ENCODE peak calls at places on chromosomes 16 and 17, in seven cellular contexts. One of them, this sample, is unnamed.

GRCh38 chr16:3187798-3188674 is at the start of gene OR1F1:
- DNase-seq in IMR-90: peak; percentile 80
- DNase-seq in ascending aorta: no peak
- DNase-seq in H9: peak; percentile 76
- DNase-seq in choroid plexus epithelial cell: peak; percentile 53
- DNase-seq in HL-60: no peak
- DNase-seq in astrocyte: peak; percentile 62
- DNase-seq in this sample: no peak

GRCh38 chr17:80663783-80664206 is 119.2 kb downstream of the RPTOR start:
- DNase-seq in HL-60: no peak
- DNase-seq in choroid plexus epithelial cell: no peak
- DNase-seq in ascending aorta: no peak
- DNase-seq in IMR-90: peak; percentile 84
- DNase-seq in astrocyte: peak; percentile 39
- DNase-seq in H9: no peak
- DNase-seq in this sample: no peak

GRCh38 chr17:39674702-39675389 is 6.6 kb downstream of the PNMT start:
- DNase-seq in choroid plexus epithelial cell: peak; percentile 40
- DNase-seq in astrocyte: no peak
- DNase-seq in ascending aorta: no peak
- DNase-seq in HL-60: no peak
- DNase-seq in IMR-90: no peak
- DNase-seq in H9: peak; percentile 58
- DNase-seq in this sample: no peak

GRCh38 chr17:34620458-34620857 is 41.1 kb downstream of the TMEM132E start:
- DNase-seq in H9: no peak
- DNase-seq in HL-60: no peak
- DNase-seq in ascending aorta: no peak
- DNase-seq in IMR-90: no peak
- DNase-seq in choroid plexus epithelial cell: no peak
- DNase-seq in astrocyte: no peak
- DNase-seq in this sample: no peak

GRCh38 chr16:52456368-52456767 is 90.6 kb downstream of the TOX3 start:
- DNase-seq in IMR-90: no peak
- DNase-seq in H9: no peak
- DNase-seq in ascending aorta: no peak
- DNase-seq in HL-60: no peak
- DNase-seq in choroid plexus epithelial cell: no peak
- DNase-seq in astrocyte: no peak
- DNase-seq in this sample: no peak

GRCh38 chr17:78759203-78759968 is 22.7 kb downstream of the CYTH1 start:
- DNase-seq in astrocyte: peak; percentile 72
- DNase-seq in IMR-90: peak; percentile 43
- DNase-seq in ascending aorta: no peak
- DNase-seq in H9: no peak
- DNase-seq in choroid plexus epithelial cell: peak; percentile 92
- DNase-seq in HL-60: peak; percentile 93
- DNase-seq in this sample: no peak

GRCh38 chr16:17529982-17530760 is 59.4 kb upstream of the XYLT1 start:
- DNase-seq in HL-60: no peak
- DNase-seq in IMR-90: no peak
- DNase-seq in H9: no peak
- DNase-seq in ascending aorta: no peak
- DNase-seq in choroid plexus epithelial cell: no peak
- DNase-seq in astrocyte: no peak
- DNase-seq in this sample: no peak

GRCh38 chr16:66391726-66392670 is 25.5 kb downstream of the CDH5 start:
- DNase-seq in ascending aorta: peak; percentile 56
- DNase-seq in IMR-90: no peak
- DNase-seq in HL-60: no peak
- DNase-seq in astrocyte: no peak
- DNase-seq in choroid plexus epithelial cell: no peak
- DNase-seq in H9: peak; percentile 20
- DNase-seq in this sample: no peak

GRCh38 chr17:37176683-37177082 is 199.1 kb upstream of the C17orf78 start:
- DNase-seq in IMR-90: peak; percentile 55
- DNase-seq in astrocyte: peak; percentile 57
- DNase-seq in H9: no peak
- DNase-seq in choroid plexus epithelial cell: peak; percentile 44
- DNase-seq in ascending aorta: no peak
- DNase-seq in HL-60: no peak
- DNase-seq in this sample: no peak

GRCh38 chr17:74419862-74420492 is 11.9 kb upstream of the GPRC5C start:
- DNase-seq in H9: no peak
- DNase-seq in HL-60: no peak
- DNase-seq in astrocyte: no peak
- DNase-seq in choroid plexus epithelial cell: no peak
- DNase-seq in ascending aorta: no peak
- DNase-seq in IMR-90: no peak
- DNase-seq in this sample: no peak

GRCh38 chr17:51147641-51148040 is 5.7 kb upstream of the NME1 start:
- DNase-seq in HL-60: no peak
- DNase-seq in ascending aorta: no peak
- DNase-seq in choroid plexus epithelial cell: no peak
- DNase-seq in astrocyte: no peak
- DNase-seq in H9: no peak
- DNase-seq in IMR-90: peak; percentile 56
- DNase-seq in this sample: no peak

GRCh38 chr17:52030096-52030495 is 128.4 kb downstream of the CA10 start:
- DNase-seq in HL-60: no peak
- DNase-seq in choroid plexus epithelial cell: no peak
- DNase-seq in H9: no peak
- DNase-seq in IMR-90: no peak
- DNase-seq in ascending aorta: no peak
- DNase-seq in astrocyte: no peak
- DNase-seq in this sample: no peak

GRCh38 chr17:34178047-34178446 is 77.0 kb upstream of the CCL2 start:
- DNase-seq in IMR-90: peak; percentile 21
- DNase-seq in astrocyte: peak; percentile 10
- DNase-seq in ascending aorta: no peak
- DNase-seq in H9: peak; percentile 87
- DNase-seq in choroid plexus epithelial cell: no peak
- DNase-seq in HL-60: no peak
- DNase-seq in this sample: no peak

GRCh38 chr16:80710918-80711317 is 93.5 kb downstream of the CDYL2 start:
- DNase-seq in H9: no peak
- DNase-seq in choroid plexus epithelial cell: no peak
- DNase-seq in HL-60: no peak
- DNase-seq in IMR-90: no peak
- DNase-seq in astrocyte: no peak
- DNase-seq in ascending aorta: no peak
- DNase-seq in this sample: no peak

GRCh38 chr17:44314869-44315661 is 6.7 kb downstream of the RUNDC3A start:
- DNase-seq in IMR-90: no peak
- DNase-seq in ascending aorta: no peak
- DNase-seq in choroid plexus epithelial cell: no peak
- DNase-seq in H9: peak; percentile 88
- DNase-seq in astrocyte: no peak
- DNase-seq in HL-60: peak; percentile 23
- DNase-seq in this sample: no peak

GRCh38 chr16:21326459-21326858 is 48.4 kb upstream of the CRYM start:
- DNase-seq in H9: no peak
- DNase-seq in choroid plexus epithelial cell: no peak
- DNase-seq in HL-60: no peak
- DNase-seq in astrocyte: no peak
- DNase-seq in ascending aorta: no peak
- DNase-seq in IMR-90: no peak
- DNase-seq in this sample: no peak

GRCh38 chr17:73820686-73821448 is 176.6 kb upstream of the SDK2 start:
- DNase-seq in astrocyte: peak; percentile 10
- DNase-seq in IMR-90: no peak
- DNase-seq in H9: peak; percentile 94
- DNase-seq in ascending aorta: no peak
- DNase-seq in HL-60: peak; percentile 27
- DNase-seq in choroid plexus epithelial cell: peak; percentile 5
- DNase-seq in this sample: no peak

GRCh38 chr17:18224428-18225120 is 861 bp upstream of the LLGL1 start:
- DNase-seq in choroid plexus epithelial cell: peak; percentile 60
- DNase-seq in astrocyte: no peak
- DNase-seq in H9: peak; percentile 98
- DNase-seq in ascending aorta: no peak
- DNase-seq in IMR-90: peak; percentile 29
- DNase-seq in HL-60: no peak
- DNase-seq in this sample: no peak

GRCh38 chr16:19180741-19181140 is 12.7 kb downstream of the SYT17 start:
- DNase-seq in choroid plexus epithelial cell: no peak
- DNase-seq in ascending aorta: no peak
- DNase-seq in HL-60: no peak
- DNase-seq in IMR-90: no peak
- DNase-seq in H9: no peak
- DNase-seq in astrocyte: no peak
- DNase-seq in this sample: no peak

GRCh38 chr17:57879437-57880085 is 29.7 kb upstream of the MRPS23 start:
- DNase-seq in astrocyte: no peak
- DNase-seq in ascending aorta: no peak
- DNase-seq in choroid plexus epithelial cell: no peak
- DNase-seq in IMR-90: no peak
- DNase-seq in H9: peak; percentile 71
- DNase-seq in HL-60: no peak
- DNase-seq in this sample: no peak

GRCh38 chr17:27751622-27752490 is 48.5 kb downstream of the NOS2 start:
- DNase-seq in ascending aorta: peak; percentile 52
- DNase-seq in astrocyte: no peak
- DNase-seq in H9: peak; percentile 23
- DNase-seq in HL-60: no peak
- DNase-seq in choroid plexus epithelial cell: no peak
- DNase-seq in IMR-90: no peak
- DNase-seq in this sample: no peak

GRCh38 chr17:9434502-9435113 is 141.0 kb downstream of the STX8 start:
- DNase-seq in H9: no peak
- DNase-seq in choroid plexus epithelial cell: peak; percentile 34
- DNase-seq in ascending aorta: no peak
- DNase-seq in IMR-90: no peak
- DNase-seq in astrocyte: no peak
- DNase-seq in HL-60: no peak
- DNase-seq in this sample: no peak

GRCh38 chr16:14502932-14503741 is 126.9 kb downstream of the PARN start:
- DNase-seq in IMR-90: peak; percentile 76
- DNase-seq in HL-60: no peak
- DNase-seq in ascending aorta: no peak
- DNase-seq in H9: no peak
- DNase-seq in astrocyte: peak; percentile 88
- DNase-seq in choroid plexus epithelial cell: peak; percentile 83
- DNase-seq in this sample: no peak

GRCh38 chr17:10094806-10095205 is 103.6 kb downstream of the GAS7 start:
- DNase-seq in choroid plexus epithelial cell: no peak
- DNase-seq in astrocyte: no peak
- DNase-seq in HL-60: no peak
- DNase-seq in ascending aorta: no peak
- DNase-seq in H9: no peak
- DNase-seq in IMR-90: no peak
- DNase-seq in this sample: no peak

GRCh38 chr16:65846210-65846602 is 520.3 kb upstream of the CDH5 start:
- DNase-seq in choroid plexus epithelial cell: no peak
- DNase-seq in IMR-90: no peak
- DNase-seq in ascending aorta: no peak
- DNase-seq in H9: no peak
- DNase-seq in astrocyte: no peak
- DNase-seq in HL-60: no peak
- DNase-seq in this sample: no peak

GRCh38 chr16:30761427-30761927 is 385 bp downstream of the CFAP119 start:
- DNase-seq in choroid plexus epithelial cell: peak; percentile 20
- DNase-seq in IMR-90: peak; percentile 20
- DNase-seq in ascending aorta: no peak
- DNase-seq in astrocyte: peak; percentile 18
- DNase-seq in HL-60: no peak
- DNase-seq in H9: peak; percentile 68
- DNase-seq in this sample: peak; percentile 92

GRCh38 chr17:82917656-82918345 is 78.0 kb upstream of the ZNF750 start:
- DNase-seq in IMR-90: peak; percentile 23
- DNase-seq in astrocyte: no peak
- DNase-seq in ascending aorta: no peak
- DNase-seq in choroid plexus epithelial cell: peak; percentile 59
- DNase-seq in H9: peak; percentile 69
- DNase-seq in HL-60: no peak
- DNase-seq in this sample: no peak

GRCh38 chr17:81871387-81872120 is 417 bp upstream of the ARHGDIA start:
- DNase-seq in H9: peak; percentile 92
- DNase-seq in HL-60: peak; percentile 91
- DNase-seq in choroid plexus epithelial cell: peak; percentile 84
- DNase-seq in IMR-90: peak; percentile 83
- DNase-seq in ascending aorta: peak; percentile 96
- DNase-seq in astrocyte: peak; percentile 65
- DNase-seq in this sample: peak; percentile 97
- TF ChIP-seq CTCF in H9: peak; percentile 40
- TF ChIP-seq CTCF in HL-60: no peak
- TF ChIP-seq CTCF in choroid plexus epithelial cell: no peak
- TF ChIP-seq CTCF in IMR-90: peak; percentile 30
- TF ChIP-seq CTCF in ascending aorta: peak; percentile 53
- TF ChIP-seq CTCF in astrocyte: no peak
- TF ChIP-seq CTCF in this sample: peak; percentile 67

DNA sequence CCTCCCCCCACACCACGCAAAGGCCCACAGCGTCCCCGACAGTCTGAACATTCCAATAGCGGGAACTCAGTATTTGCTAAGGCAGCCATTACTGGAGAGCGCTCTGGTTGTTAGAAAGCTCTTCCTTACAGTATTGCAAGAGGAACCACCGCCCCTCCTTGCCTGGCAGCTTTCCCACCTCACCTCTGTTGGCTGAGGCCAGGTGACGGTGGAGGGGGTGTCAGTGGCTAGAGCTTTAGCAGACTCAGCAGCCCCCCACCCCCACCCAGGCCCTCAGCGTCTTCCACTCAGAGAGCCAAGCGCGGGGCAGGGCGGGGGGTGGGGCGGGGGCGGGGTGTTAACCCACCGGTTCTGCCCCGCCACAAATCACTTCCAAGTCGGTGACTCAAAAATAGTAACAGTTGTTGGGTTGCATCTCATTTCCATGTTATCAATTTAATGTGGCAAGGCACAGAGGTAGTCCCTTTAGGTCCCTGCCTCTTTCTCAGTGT is 2.3 kb upstream of the PLEKHH3 start:
- DNase-seq in H9: peak; percentile 72
- DNase-seq in ascending aorta: peak; percentile 77
- DNase-seq in HL-60: peak; percentile 28
- DNase-seq in astrocyte: peak; percentile 26
- DNase-seq in IMR-90: peak; percentile 39
- DNase-seq in choroid plexus epithelial cell: peak; percentile 70
- DNase-seq in this sample: no peak
- TF ChIP-seq CTCF in H9: no peak
- TF ChIP-seq CTCF in ascending aorta: peak; percentile 9
- TF ChIP-seq CTCF in HL-60: no peak
- TF ChIP-seq CTCF in astrocyte: no peak
- TF ChIP-seq CTCF in IMR-90: no peak
- TF ChIP-seq CTCF in choroid plexus epithelial cell: no peak
- TF ChIP-seq CTCF in this sample: no peak

GRCh38 chr17:19237389-19238166 is 412 bp downstream of the EPN2 start:
- DNase-seq in choroid plexus epithelial cell: no peak
- DNase-seq in H9: peak; percentile 61
- DNase-seq in IMR-90: no peak
- DNase-seq in ascending aorta: no peak
- DNase-seq in HL-60: no peak
- DNase-seq in astrocyte: no peak
- DNase-seq in this sample: no peak
- TF ChIP-seq CTCF in choroid plexus epithelial cell: no peak
- TF ChIP-seq CTCF in H9: peak; percentile 24
- TF ChIP-seq CTCF in IMR-90: peak; percentile 14
- TF ChIP-seq CTCF in ascending aorta: peak; percentile 21
- TF ChIP-seq CTCF in HL-60: no peak
- TF ChIP-seq CTCF in astrocyte: no peak
- TF ChIP-seq CTCF in this sample: peak; percentile 54

GRCh38 chr16:26791166-26791565 is 275.6 kb upstream of the C16orf82 start:
- DNase-seq in H9: no peak
- DNase-seq in ascending aorta: no peak
- DNase-seq in HL-60: no peak
- DNase-seq in choroid plexus epithelial cell: no peak
- DNase-seq in astrocyte: no peak
- DNase-seq in IMR-90: no peak
- DNase-seq in this sample: no peak

GRCh38 chr16:26795184-26795583 is 271.5 kb upstream of the C16orf82 start:
- DNase-seq in IMR-90: no peak
- DNase-seq in ascending aorta: no peak
- DNase-seq in astrocyte: no peak
- DNase-seq in choroid plexus epithelial cell: peak; percentile 4
- DNase-seq in H9: peak; percentile 42
- DNase-seq in HL-60: no peak
- DNase-seq in this sample: no peak
- TF ChIP-seq CTCF in IMR-90: no peak
- TF ChIP-seq CTCF in ascending aorta: no peak
- TF ChIP-seq CTCF in astrocyte: no peak
- TF ChIP-seq CTCF in choroid plexus epithelial cell: peak; percentile 37
- TF ChIP-seq CTCF in H9: peak; percentile 58
- TF ChIP-seq CTCF in HL-60: no peak
- TF ChIP-seq CTCF in this sample: no peak